ENCODE peak calls at places on chromosomes 4 and X, in six cellular contexts. M, I, H, G, B and E are unnamed samples.

GRCh38 chr4:25367004-25367621 is 9.9 kb upstream of the ANAPC4 start:
- DNase-seq in I (peak), H (no peak), B (peak), M (no peak), G (no peak), E (no peak)

GRCh38 chr4:1233641-1234277 is 15.2 kb downstream of the CTBP1 start:
- DNase-seq in I (no peak), M (no peak), G (no peak), B (peak), H (peak), E (no peak)

GRCh38 chrX:104335765-104336164 is 81.0 kb upstream of the ESX1 start:
- DNase-seq in B (peak), H (no peak), I (no peak), G (peak), M (no peak), E (no peak)

GRCh38 chr4:16043820-16044554 is 39.8 kb downstream of the PROM1 start:
- DNase-seq in I (no peak), H (no peak), M (no peak), B (no peak), G (no peak), E (no peak)

GRCh38 chr4:184503869-184504300 is 29.5 kb upstream of the IRF2 start:
- DNase-seq in B (peak), H (no peak), I (peak), M (no peak), G (no peak), E (no peak)

GRCh38 chrX:77493677-77494553 is 46.7 kb downstream of the FGF16 start:
- DNase-seq in M (peak), B (peak), G (no peak), I (peak), H (no peak), E (peak)

GRCh38 chr4:99633772-99634171 is 23.9 kb downstream of the C4orf54 start:
- DNase-seq in H (no peak), G (no peak), M (no peak), B (no peak), I (no peak), E (no peak)

GRCh38 chr4:168432419-168433146 is 47.7 kb downstream of the DDX60L start:
- DNase-seq in I (no peak), G (no peak), H (no peak), M (no peak), B (peak), E (no peak)

GRCh38 chr4:180099962-180100361 is 2143.2 kb upstream of the TENM3 start:
- DNase-seq in B (no peak), G (no peak), I (no peak), H (no peak), M (no peak), E (no peak)

GRCh38 chrX:34656467-34656841 is 631 bp downstream of the TMEM47 start:
- DNase-seq in G (no peak), I (no peak), H (peak), M (peak), B (no peak), E (no peak)

GRCh38 chr4:7391637-7392437 is 42.9 kb downstream of the PSAPL1 start:
- DNase-seq in B (no peak), I (no peak), H (no peak), G (no peak), M (no peak), E (no peak)